ENCODE peak calls at places on chromosomes 16 and 17, in nine cellular contexts. One of them, this sample, is unnamed.

GRCh38 chr17:59378621-59379194 is 47.3 kb downstream of the YPEL2 start:
- DNase-seq in AG04450: peak
- DNase-seq in breast epithelium: no peak
- DNase-seq in dorsolateral prefrontal cortex: no peak
- DNase-seq in body of pancreas: no peak
- DNase-seq in progenitor cell of endocrine pancreas: no peak
- DNase-seq in esophagus muscularis mucosa: no peak
- DNase-seq in CD4-positive, alpha-beta T cell: no peak
- DNase-seq in PC-3: no peak
- DNase-seq in this sample: no peak

GRCh38 chr17:19747829-19748806 is at the start of gene ALDH3A1:
- DNase-seq in breast epithelium: no peak
- DNase-seq in progenitor cell of endocrine pancreas: no peak
- DNase-seq in dorsolateral prefrontal cortex: no peak
- DNase-seq in body of pancreas: no peak
- DNase-seq in PC-3: peak
- DNase-seq in esophagus muscularis mucosa: no peak
- DNase-seq in AG04450: no peak
- DNase-seq in CD4-positive, alpha-beta T cell: no peak
- DNase-seq in this sample: no peak

GRCh38 chr17:69064476-69064875 is 3.7 kb upstream of the ABCA9 start:
- DNase-seq in AG04450: no peak
- DNase-seq in dorsolateral prefrontal cortex: no peak
- DNase-seq in breast epithelium: no peak
- DNase-seq in progenitor cell of endocrine pancreas: no peak
- DNase-seq in PC-3: no peak
- DNase-seq in esophagus muscularis mucosa: no peak
- DNase-seq in body of pancreas: no peak
- DNase-seq in CD4-positive, alpha-beta T cell: no peak
- DNase-seq in this sample: no peak

GRCh38 chr16:72992142-72992601 is 55.8 kb downstream of the ZFHX3 start:
- DNase-seq in PC-3: no peak
- DNase-seq in dorsolateral prefrontal cortex: no peak
- DNase-seq in esophagus muscularis mucosa: no peak
- DNase-seq in breast epithelium: no peak
- DNase-seq in progenitor cell of endocrine pancreas: no peak
- DNase-seq in body of pancreas: no peak
- DNase-seq in AG04450: no peak
- DNase-seq in CD4-positive, alpha-beta T cell: no peak
- DNase-seq in this sample: no peak

GRCh38 chr16:72848759-72849664 is 198.9 kb downstream of the ZFHX3 start:
- DNase-seq in body of pancreas: peak
- DNase-seq in breast epithelium: peak
- DNase-seq in progenitor cell of endocrine pancreas: no peak
- DNase-seq in PC-3: peak
- DNase-seq in dorsolateral prefrontal cortex: peak
- DNase-seq in esophagus muscularis mucosa: peak
- DNase-seq in CD4-positive, alpha-beta T cell: no peak
- DNase-seq in AG04450: peak
- DNase-seq in this sample: no peak

GRCh38 chr17:50428831-50429424 is 2.9 kb downstream of the ACSF2 start:
- DNase-seq in esophagus muscularis mucosa: no peak
- DNase-seq in breast epithelium: peak
- DNase-seq in dorsolateral prefrontal cortex: no peak
- DNase-seq in progenitor cell of endocrine pancreas: no peak
- DNase-seq in CD4-positive, alpha-beta T cell: no peak
- DNase-seq in body of pancreas: no peak
- DNase-seq in PC-3: no peak
- DNase-seq in AG04450: no peak
- DNase-seq in this sample: no peak

GRCh38 chr16:10594312-10594950 is 14.0 kb upstream of the EMP2 start:
- DNase-seq in AG04450: no peak
- DNase-seq in body of pancreas: no peak
- DNase-seq in progenitor cell of endocrine pancreas: no peak
- DNase-seq in PC-3: peak
- DNase-seq in breast epithelium: peak
- DNase-seq in dorsolateral prefrontal cortex: no peak
- DNase-seq in esophagus muscularis mucosa: no peak
- DNase-seq in CD4-positive, alpha-beta T cell: no peak
- DNase-seq in this sample: no peak

GRCh38 chr17:6420173-6420641 is 14.7 kb downstream of the AIPL1 start:
- DNase-seq in dorsolateral prefrontal cortex: no peak
- DNase-seq in body of pancreas: no peak
- DNase-seq in esophagus muscularis mucosa: no peak
- DNase-seq in AG04450: no peak
- DNase-seq in progenitor cell of endocrine pancreas: peak
- DNase-seq in CD4-positive, alpha-beta T cell: peak
- DNase-seq in PC-3: peak
- DNase-seq in breast epithelium: no peak
- DNase-seq in this sample: no peak

GRCh38 chr17:20010099-20010863 is 1.1 kb downstream of the SPECC1 start:
- DNase-seq in AG04450: peak
- DNase-seq in breast epithelium: no peak
- DNase-seq in dorsolateral prefrontal cortex: peak
- DNase-seq in PC-3: peak
- DNase-seq in progenitor cell of endocrine pancreas: no peak
- DNase-seq in body of pancreas: peak
- DNase-seq in esophagus muscularis mucosa: no peak
- DNase-seq in CD4-positive, alpha-beta T cell: no peak
- DNase-seq in this sample: no peak

GRCh38 chr16:66081967-66082366 is 284.5 kb upstream of the CDH5 start:
- DNase-seq in body of pancreas: no peak
- DNase-seq in progenitor cell of endocrine pancreas: no peak
- DNase-seq in PC-3: peak
- DNase-seq in dorsolateral prefrontal cortex: no peak
- DNase-seq in CD4-positive, alpha-beta T cell: no peak
- DNase-seq in AG04450: peak
- DNase-seq in breast epithelium: no peak
- DNase-seq in esophagus muscularis mucosa: peak
- DNase-seq in this sample: no peak

GRCh38 chr17:63698886-63699637 is 863 bp downstream of the LIMD2 start:
- DNase-seq in PC-3: peak
- DNase-seq in AG04450: no peak
- DNase-seq in body of pancreas: no peak
- DNase-seq in breast epithelium: no peak
- DNase-seq in esophagus muscularis mucosa: no peak
- DNase-seq in CD4-positive, alpha-beta T cell: peak
- DNase-seq in progenitor cell of endocrine pancreas: peak
- DNase-seq in dorsolateral prefrontal cortex: no peak
- DNase-seq in this sample: no peak

GRCh38 chr16:152141-153128 is at the start of gene HBZ:
- DNase-seq in AG04450: no peak
- DNase-seq in CD4-positive, alpha-beta T cell: no peak
- DNase-seq in esophagus muscularis mucosa: no peak
- DNase-seq in body of pancreas: no peak
- DNase-seq in PC-3: no peak
- DNase-seq in breast epithelium: no peak
- DNase-seq in progenitor cell of endocrine pancreas: no peak
- DNase-seq in dorsolateral prefrontal cortex: no peak
- DNase-seq in this sample: no peak

GRCh38 chr17:8153957-8154607 is 1.9 kb upstream of the PER1 start:
- DNase-seq in body of pancreas: peak
- DNase-seq in progenitor cell of endocrine pancreas: peak
- DNase-seq in esophagus muscularis mucosa: peak
- DNase-seq in dorsolateral prefrontal cortex: peak
- DNase-seq in breast epithelium: peak
- DNase-seq in PC-3: peak
- DNase-seq in AG04450: peak
- DNase-seq in CD4-positive, alpha-beta T cell: peak
- DNase-seq in this sample: no peak

GRCh38 chr16:19722269-19722952 is 4.3 kb downstream of the IQCK start:
- DNase-seq in breast epithelium: no peak
- DNase-seq in PC-3: no peak
- DNase-seq in progenitor cell of endocrine pancreas: no peak
- DNase-seq in AG04450: no peak
- DNase-seq in dorsolateral prefrontal cortex: no peak
- DNase-seq in body of pancreas: no peak
- DNase-seq in esophagus muscularis mucosa: no peak
- DNase-seq in CD4-positive, alpha-beta T cell: no peak
- DNase-seq in this sample: no peak

GRCh38 chr16:67594956-67595355 is 32.6 kb downstream of the CTCF start:
- DNase-seq in AG04450: no peak
- DNase-seq in progenitor cell of endocrine pancreas: no peak
- DNase-seq in dorsolateral prefrontal cortex: no peak
- DNase-seq in esophagus muscularis mucosa: no peak
- DNase-seq in body of pancreas: no peak
- DNase-seq in breast epithelium: no peak
- DNase-seq in CD4-positive, alpha-beta T cell: no peak
- DNase-seq in PC-3: peak
- DNase-seq in this sample: no peak

GRCh38 chr17:30476726-30477082 is 504 bp upstream of the GOSR1 start:
- DNase-seq in dorsolateral prefrontal cortex: no peak
- DNase-seq in CD4-positive, alpha-beta T cell: no peak
- DNase-seq in PC-3: no peak
- DNase-seq in breast epithelium: no peak
- DNase-seq in progenitor cell of endocrine pancreas: no peak
- DNase-seq in body of pancreas: no peak
- DNase-seq in AG04450: no peak
- DNase-seq in esophagus muscularis mucosa: no peak
- DNase-seq in this sample: no peak

GRCh38 chr17:76674600-76674999 is 31.0 kb upstream of the ST6GALNAC1 start:
- DNase-seq in breast epithelium: no peak
- DNase-seq in AG04450: no peak
- DNase-seq in esophagus muscularis mucosa: no peak
- DNase-seq in PC-3: no peak
- DNase-seq in progenitor cell of endocrine pancreas: no peak
- DNase-seq in dorsolateral prefrontal cortex: no peak
- DNase-seq in CD4-positive, alpha-beta T cell: no peak
- DNase-seq in body of pancreas: no peak
- DNase-seq in this sample: no peak

GRCh38 chr17:17072546-17072945 is 30.3 kb downstream of the MPRIP start:
- DNase-seq in CD4-positive, alpha-beta T cell: no peak
- DNase-seq in breast epithelium: peak
- DNase-seq in PC-3: no peak
- DNase-seq in progenitor cell of endocrine pancreas: no peak
- DNase-seq in body of pancreas: no peak
- DNase-seq in esophagus muscularis mucosa: no peak
- DNase-seq in AG04450: no peak
- DNase-seq in dorsolateral prefrontal cortex: peak
- DNase-seq in this sample: no peak

GRCh38 chr17:36515837-36516236 is 18.8 kb downstream of the MYO19 start:
- DNase-seq in CD4-positive, alpha-beta T cell: no peak
- DNase-seq in breast epithelium: no peak
- DNase-seq in esophagus muscularis mucosa: no peak
- DNase-seq in dorsolateral prefrontal cortex: no peak
- DNase-seq in body of pancreas: no peak
- DNase-seq in AG04450: no peak
- DNase-seq in progenitor cell of endocrine pancreas: no peak
- DNase-seq in PC-3: no peak
- DNase-seq in this sample: no peak

DNA sequence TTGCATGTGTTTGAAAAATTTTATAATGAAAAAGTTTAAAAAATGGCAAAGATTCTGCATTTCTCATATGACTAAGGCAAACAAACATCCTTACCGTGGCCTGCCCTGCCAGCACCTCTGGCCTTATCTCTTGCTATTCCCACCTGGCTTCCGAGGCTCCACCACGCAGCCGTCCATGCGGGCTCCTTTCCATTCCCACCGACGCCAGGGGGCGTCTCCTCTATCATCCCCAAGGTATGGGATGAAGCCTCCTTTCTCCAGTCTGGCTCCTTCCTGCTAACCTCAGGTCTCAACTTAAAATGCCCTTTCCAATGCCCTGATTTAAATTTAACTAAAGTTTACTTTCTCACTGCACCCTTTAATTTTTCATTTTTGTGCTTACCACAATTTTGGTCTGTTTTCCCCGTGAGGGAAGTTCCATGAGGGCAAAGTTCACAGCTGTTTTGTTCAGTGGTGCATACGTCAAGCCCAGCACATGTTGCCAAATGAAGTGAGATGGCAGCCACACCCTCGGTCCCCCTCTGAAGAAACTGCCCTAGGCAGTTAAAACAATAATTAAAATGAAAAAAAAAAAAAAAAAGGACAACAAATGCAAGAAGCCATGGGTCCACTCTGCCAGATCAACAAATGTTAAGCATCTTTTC is 13.3 kb upstream of the SDK2 start:
- DNase-seq in esophagus muscularis mucosa: peak
- DNase-seq in PC-3: peak
- DNase-seq in AG04450: no peak
- DNase-seq in dorsolateral prefrontal cortex: peak
- DNase-seq in breast epithelium: no peak
- DNase-seq in body of pancreas: peak
- DNase-seq in progenitor cell of endocrine pancreas: peak
- DNase-seq in CD4-positive, alpha-beta T cell: peak
- DNase-seq in this sample: no peak
- TF ChIP-seq CTCF in esophagus muscularis mucosa: no peak
- TF ChIP-seq CTCF in PC-3: peak
- TF ChIP-seq CTCF in AG04450: peak
- TF ChIP-seq CTCF in dorsolateral prefrontal cortex: peak
- TF ChIP-seq CTCF in breast epithelium: no peak
- TF ChIP-seq CTCF in body of pancreas: peak
- TF ChIP-seq CTCF in progenitor cell of endocrine pancreas: peak
- TF ChIP-seq CTCF in CD4-positive, alpha-beta T cell: peak
- TF ChIP-seq CTCF in this sample: peak

GRCh38 chr17:73645050-73645871 is 1.0 kb upstream of the SDK2 start:
- DNase-seq in AG04450: no peak
- DNase-seq in CD4-positive, alpha-beta T cell: peak
- DNase-seq in progenitor cell of endocrine pancreas: peak
- DNase-seq in PC-3: no peak
- DNase-seq in esophagus muscularis mucosa: no peak
- DNase-seq in dorsolateral prefrontal cortex: peak
- DNase-seq in body of pancreas: no peak
- DNase-seq in breast epithelium: no peak
- DNase-seq in this sample: no peak
- TF ChIP-seq CTCF in AG04450: no peak
- TF ChIP-seq CTCF in CD4-positive, alpha-beta T cell: peak
- TF ChIP-seq CTCF in progenitor cell of endocrine pancreas: peak
- TF ChIP-seq CTCF in PC-3: no peak
- TF ChIP-seq CTCF in esophagus muscularis mucosa: no peak
- TF ChIP-seq CTCF in dorsolateral prefrontal cortex: peak
- TF ChIP-seq CTCF in body of pancreas: no peak
- TF ChIP-seq CTCF in breast epithelium: no peak
- TF ChIP-seq CTCF in this sample: peak

DNA sequence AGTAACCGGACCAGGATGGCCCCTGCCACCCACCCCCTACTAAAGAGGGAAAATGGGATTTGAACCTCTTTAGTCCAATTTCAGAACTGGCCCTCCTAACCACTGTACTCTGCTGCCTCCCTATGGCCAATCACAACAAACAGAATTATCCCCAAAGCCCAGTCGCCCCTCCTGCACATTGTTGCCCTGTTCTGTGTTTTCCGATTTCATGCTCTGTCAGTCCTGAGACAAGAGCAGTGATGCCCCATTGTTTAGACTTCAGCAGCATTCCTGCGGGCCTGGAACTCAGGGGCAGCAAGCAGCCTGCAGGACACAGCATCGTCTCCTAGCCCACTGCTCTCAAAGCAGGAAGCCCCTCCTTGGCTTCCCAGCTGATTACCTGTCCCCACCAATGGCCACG is 20.5 kb upstream of the KLHL11 start:
- DNase-seq in PC-3: no peak
- DNase-seq in body of pancreas: no peak
- DNase-seq in dorsolateral prefrontal cortex: no peak
- DNase-seq in CD4-positive, alpha-beta T cell: no peak
- DNase-seq in breast epithelium: no peak
- DNase-seq in progenitor cell of endocrine pancreas: no peak
- DNase-seq in AG04450: no peak
- DNase-seq in esophagus muscularis mucosa: no peak
- DNase-seq in this sample: no peak
- TF ChIP-seq CTCF in PC-3: peak
- TF ChIP-seq CTCF in body of pancreas: no peak
- TF ChIP-seq CTCF in dorsolateral prefrontal cortex: peak
- TF ChIP-seq CTCF in CD4-positive, alpha-beta T cell: peak
- TF ChIP-seq CTCF in breast epithelium: no peak
- TF ChIP-seq CTCF in progenitor cell of endocrine pancreas: peak
- TF ChIP-seq CTCF in AG04450: peak
- TF ChIP-seq CTCF in esophagus muscularis mucosa: peak
- TF ChIP-seq CTCF in this sample: peak

GRCh38 chr16:68902376-68903345 is 59.3 kb downstream of the TANGO6 start:
- DNase-seq in esophagus muscularis mucosa: no peak
- DNase-seq in CD4-positive, alpha-beta T cell: no peak
- DNase-seq in dorsolateral prefrontal cortex: no peak
- DNase-seq in PC-3: peak
- DNase-seq in progenitor cell of endocrine pancreas: peak
- DNase-seq in AG04450: peak
- DNase-seq in breast epithelium: no peak
- DNase-seq in body of pancreas: peak
- DNase-seq in this sample: no peak
- TF ChIP-seq CTCF in esophagus muscularis mucosa: peak
- TF ChIP-seq CTCF in CD4-positive, alpha-beta T cell: no peak
- TF ChIP-seq CTCF in dorsolateral prefrontal cortex: peak
- TF ChIP-seq CTCF in PC-3: peak
- TF ChIP-seq CTCF in progenitor cell of endocrine pancreas: peak
- TF ChIP-seq CTCF in AG04450: peak
- TF ChIP-seq CTCF in breast epithelium: peak
- TF ChIP-seq CTCF in body of pancreas: peak
- TF ChIP-seq CTCF in this sample: peak